ENCODE peak calls at places on chromosomes 2 and 18, in four cellular contexts. V is left colon, F is HL-60, Z is iPS DF 19.7. I is an unnamed sample.

GRCh38 chr2:119820275-119820674 is 60.6 kb downstream of the PTPN4 start:
- DNase-seq in V (no peak), Z (no peak), F (no peak), I (no peak)

GRCh38 chr2:85104228-85104627 is 29.0 kb upstream of the TCF7L1 start:
- DNase-seq in Z (no peak), F (no peak), V (no peak), I (no peak)

GRCh38 chr2:119465687-119466086 is 34.0 kb downstream of the TMEM37 start:
- DNase-seq in V (no peak), Z (no peak), F (no peak), I (no peak)

GRCh38 chr2:104408266-104408665 is 445.6 kb upstream of the POU3F3 start:
- DNase-seq in F (no peak), Z (no peak), V (no peak), I (no peak)

GRCh38 chr18:30387401-30387800 is 655.1 kb downstream of the DSC3 start:
- DNase-seq in Z (peak), V (no peak), F (no peak), I (no peak)

GRCh38 chr2:29295843-29296242 is 180.6 kb downstream of the CLIP4 start:
- DNase-seq in F (no peak), V (no peak), Z (no peak), I (no peak)

GRCh38 chr2:31347788-31348187 is 66.8 kb downstream of the XDH start:
- DNase-seq in F (no peak), Z (no peak), V (no peak), I (no peak)

GRCh38 chr2:219291394-219291793 is 12.2 kb downstream of the DNAJB2 start:
- DNase-seq in F (no peak), V (no peak), Z (no peak), I (no peak)

I was measured in H1.